ENCODE peak calls at places on chromosomes 3 and 15, in seven cellular contexts. One of them, this sample, is unnamed. For H3K4me1, the result is how much of the 10 kb centered on the place peaks cover.

GRCh38 chr3:104582092-104582491 is 784.6 kb upstream of the ALCAM start:
- DNase-seq in fibroblast of lung: no peak
- DNase-seq in mammary epithelial cell: no peak
- DNase-seq in H1: no peak
- DNase-seq in kidney: no peak
- DNase-seq in tibial nerve: no peak
- DNase-seq in MM.1S: no peak
- DNase-seq in this sample: no peak

GRCh38 chr15:63593705-63594671 is 3.2 kb upstream of the FBXL22 start:
- DNase-seq in fibroblast of lung: no peak
- DNase-seq in mammary epithelial cell: peak
- DNase-seq in H1: no peak
- DNase-seq in kidney: no peak
- DNase-seq in tibial nerve: no peak
- DNase-seq in MM.1S: no peak
- DNase-seq in this sample: no peak

GRCh38 chr15:49135893-49136292 is 19.5 kb downstream of the COPS2 start:
- DNase-seq in fibroblast of lung: peak
- DNase-seq in mammary epithelial cell: peak
- DNase-seq in H1: no peak
- DNase-seq in kidney: no peak
- DNase-seq in tibial nerve: no peak
- DNase-seq in MM.1S: no peak
- DNase-seq in this sample: no peak

GRCh38 chr3:124873241-124873640 is 13.9 kb downstream of the ITGB5 start:
- DNase-seq in fibroblast of lung: no peak
- DNase-seq in mammary epithelial cell: no peak
- DNase-seq in H1: no peak
- DNase-seq in kidney: no peak
- DNase-seq in tibial nerve: no peak
- DNase-seq in MM.1S: no peak
- DNase-seq in this sample: no peak

GRCh38 chr3:114331710-114332109 is 37.9 kb downstream of the TIGIT start:
- DNase-seq in fibroblast of lung: no peak
- DNase-seq in mammary epithelial cell: no peak
- DNase-seq in H1: no peak
- DNase-seq in kidney: no peak
- DNase-seq in tibial nerve: no peak
- DNase-seq in MM.1S: no peak
- DNase-seq in this sample: no peak

GRCh38 chr15:85172846-85173490 is 191.3 kb downstream of the PDE8A start:
- DNase-seq in fibroblast of lung: peak
- DNase-seq in mammary epithelial cell: peak
- DNase-seq in H1: no peak
- DNase-seq in kidney: no peak
- DNase-seq in tibial nerve: no peak
- DNase-seq in MM.1S: no peak
- DNase-seq in this sample: no peak

GRCh38 chr3:55636300-55637195 is 149.4 kb upstream of the WNT5A start:
- DNase-seq in fibroblast of lung: no peak
- DNase-seq in mammary epithelial cell: no peak
- DNase-seq in H1: no peak
- DNase-seq in kidney: no peak
- DNase-seq in tibial nerve: no peak
- DNase-seq in MM.1S: no peak
- DNase-seq in this sample: no peak

GRCh38 chr3:101292027-101292426 is 28.3 kb downstream of the IMPG2 start:
- DNase-seq in fibroblast of lung: peak
- DNase-seq in mammary epithelial cell: peak
- DNase-seq in H1: no peak
- DNase-seq in kidney: no peak
- DNase-seq in tibial nerve: no peak
- DNase-seq in MM.1S: no peak
- DNase-seq in this sample: no peak

GRCh38 chr15:44137750-44138149 is 57.3 kb downstream of the FRMD5 start:
- DNase-seq in fibroblast of lung: no peak
- DNase-seq in mammary epithelial cell: peak
- DNase-seq in H1: no peak
- DNase-seq in kidney: no peak
- DNase-seq in tibial nerve: no peak
- DNase-seq in MM.1S: no peak
- DNase-seq in this sample: no peak

GRCh38 chr3:97687734-97688133 is 76.8 kb upstream of the ARL6 start:
- DNase-seq in fibroblast of lung: no peak
- DNase-seq in mammary epithelial cell: peak
- DNase-seq in H1: peak
- DNase-seq in kidney: no peak
- DNase-seq in tibial nerve: no peak
- DNase-seq in MM.1S: no peak
- DNase-seq in this sample: peak

GRCh38 chr15:98881526-98882517 is 125.8 kb downstream of the PGPEP1L start:
- DNase-seq in fibroblast of lung: peak
- DNase-seq in mammary epithelial cell: peak
- DNase-seq in H1: no peak
- DNase-seq in kidney: no peak
- DNase-seq in tibial nerve: no peak
- DNase-seq in MM.1S: peak
- DNase-seq in this sample: no peak

GRCh38 chr15:31365655-31366127 is 39.1 kb downstream of the KLF13 start:
- DNase-seq in fibroblast of lung: peak
- DNase-seq in mammary epithelial cell: peak
- DNase-seq in H1: peak
- DNase-seq in kidney: peak
- DNase-seq in tibial nerve: peak
- DNase-seq in MM.1S: no peak
- DNase-seq in this sample: peak

GRCh38 chr15:95304116-95304873 is 1026.2 kb upstream of the NR2F2 start:
- DNase-seq in fibroblast of lung: peak
- DNase-seq in mammary epithelial cell: no peak
- DNase-seq in H1: no peak
- DNase-seq in kidney: no peak
- DNase-seq in tibial nerve: no peak
- DNase-seq in MM.1S: no peak
- DNase-seq in this sample: no peak

GRCh38 chr3:115580566-115580965 is 42.7 kb upstream of the GAP43 start:
- DNase-seq in fibroblast of lung: no peak
- DNase-seq in mammary epithelial cell: no peak
- DNase-seq in H1: no peak
- DNase-seq in kidney: no peak
- DNase-seq in tibial nerve: no peak
- DNase-seq in MM.1S: no peak
- DNase-seq in this sample: no peak

GRCh38 chr3:173395412-173396181 is 1.9 kb upstream of the NLGN1 start:
- DNase-seq in fibroblast of lung: peak
- DNase-seq in mammary epithelial cell: peak
- DNase-seq in H1: peak
- DNase-seq in kidney: peak
- DNase-seq in tibial nerve: peak
- DNase-seq in MM.1S: peak
- DNase-seq in this sample: peak

GRCh38 chr15:101773496-101774100 is 29.7 kb upstream of the OR4F6 start:
- DNase-seq in fibroblast of lung: no peak
- DNase-seq in mammary epithelial cell: no peak
- DNase-seq in H1: no peak
- DNase-seq in kidney: peak
- DNase-seq in tibial nerve: no peak
- DNase-seq in MM.1S: peak
- DNase-seq in this sample: no peak

GRCh38 chr15:91520848-91521247 is 332.7 kb upstream of the SLCO3A1 start:
- DNase-seq in fibroblast of lung: no peak
- DNase-seq in mammary epithelial cell: no peak
- DNase-seq in H1: no peak
- DNase-seq in kidney: no peak
- DNase-seq in tibial nerve: no peak
- DNase-seq in MM.1S: no peak
- DNase-seq in this sample: no peak

GRCh38 chr3:46368569-46368968 is 2.2 kb upstream of the CCR5 start:
- DNase-seq in fibroblast of lung: no peak
- DNase-seq in mammary epithelial cell: no peak
- DNase-seq in H1: peak
- DNase-seq in kidney: peak
- DNase-seq in tibial nerve: no peak
- DNase-seq in MM.1S: peak
- DNase-seq in this sample: peak

GRCh38 chr3:141485578-141486415 is 1.0 kb upstream of the RASA2 start:
- DNase-seq in fibroblast of lung: peak
- DNase-seq in mammary epithelial cell: peak
- DNase-seq in H1: no peak
- DNase-seq in kidney: no peak
- DNase-seq in tibial nerve: no peak
- DNase-seq in MM.1S: no peak
- DNase-seq in this sample: no peak

GRCh38 chr15:49313650-49314049 is 109.4 kb upstream of the FGF7 start:
- DNase-seq in fibroblast of lung: peak
- DNase-seq in mammary epithelial cell: peak
- DNase-seq in H1: no peak
- DNase-seq in kidney: no peak
- DNase-seq in tibial nerve: no peak
- DNase-seq in MM.1S: no peak
- DNase-seq in this sample: no peak

GRCh38 chr15:55696221-55696620 is 46.7 kb downstream of the PRTG start:
- DNase-seq in fibroblast of lung: no peak
- DNase-seq in mammary epithelial cell: no peak
- DNase-seq in H1: no peak
- DNase-seq in kidney: no peak
- DNase-seq in tibial nerve: no peak
- DNase-seq in MM.1S: no peak
- DNase-seq in this sample: no peak

GRCh38 chr3:164524201-164524600 is 554.1 kb downstream of the SI start:
- DNase-seq in fibroblast of lung: no peak
- DNase-seq in mammary epithelial cell: no peak
- DNase-seq in H1: no peak
- DNase-seq in kidney: no peak
- DNase-seq in tibial nerve: no peak
- DNase-seq in MM.1S: no peak
- DNase-seq in this sample: no peak

GRCh38 chr15:36400936-36401585 is 178.4 kb upstream of the CDIN1 start:
- DNase-seq in fibroblast of lung: no peak
- DNase-seq in mammary epithelial cell: no peak
- DNase-seq in H1: no peak
- DNase-seq in kidney: no peak
- DNase-seq in tibial nerve: no peak
- DNase-seq in MM.1S: peak
- DNase-seq in this sample: no peak

GRCh38 chr3:81910244-81910852 is 148.9 kb upstream of the GBE1 start:
- DNase-seq in fibroblast of lung: peak
- DNase-seq in mammary epithelial cell: peak
- DNase-seq in H1: no peak
- DNase-seq in kidney: no peak
- DNase-seq in tibial nerve: no peak
- DNase-seq in MM.1S: peak
- DNase-seq in this sample: peak

GRCh38 chr15:63274427-63274826 is 3.0 kb upstream of the APH1B start:
- DNase-seq in fibroblast of lung: no peak
- DNase-seq in mammary epithelial cell: no peak
- DNase-seq in H1: no peak
- DNase-seq in kidney: no peak
- DNase-seq in tibial nerve: no peak
- DNase-seq in MM.1S: no peak
- DNase-seq in this sample: no peak

GRCh38 chr3:192675958-192676649 is 51.2 kb downstream of the FGF12 start:
- DNase-seq in fibroblast of lung: no peak
- DNase-seq in mammary epithelial cell: no peak
- DNase-seq in H1: no peak
- DNase-seq in kidney: no peak
- DNase-seq in tibial nerve: no peak
- DNase-seq in MM.1S: no peak
- DNase-seq in this sample: no peak
- H3K4me1 ChIP-seq in fibroblast of lung: under half
- H3K4me1 ChIP-seq in mammary epithelial cell: under half
- H3K4me1 ChIP-seq in H1: under half
- H3K4me1 ChIP-seq in kidney: under half
- H3K4me1 ChIP-seq in tibial nerve: under half
- H3K4me1 ChIP-seq in MM.1S: under half
- H3K4me1 ChIP-seq in this sample: under half

DNA sequence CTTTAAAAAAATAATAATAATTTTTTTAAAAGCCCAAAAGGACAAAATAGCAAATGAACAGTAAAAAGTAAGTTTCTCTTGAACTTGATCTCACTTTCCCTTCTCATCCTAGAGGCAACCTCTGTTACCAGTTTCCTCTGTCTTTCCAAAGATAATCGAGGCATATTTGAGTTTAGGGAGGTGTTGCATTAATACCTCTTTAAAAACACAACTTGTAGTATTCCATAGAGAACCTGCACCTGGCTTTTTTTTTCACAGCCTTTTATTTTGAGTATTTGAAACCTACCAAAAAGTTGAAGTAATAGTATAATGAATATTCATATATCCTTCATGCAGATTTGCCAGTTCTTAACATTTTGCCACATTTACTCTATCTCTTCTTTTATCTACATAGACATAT is 9.1 kb downstream of the CSK start:
- DNase-seq in fibroblast of lung: no peak
- DNase-seq in mammary epithelial cell: no peak
- DNase-seq in H1: no peak
- DNase-seq in kidney: no peak
- DNase-seq in tibial nerve: no peak
- DNase-seq in MM.1S: no peak
- DNase-seq in this sample: no peak
- H3K4me1 ChIP-seq in fibroblast of lung: under half
- H3K4me1 ChIP-seq in mammary epithelial cell: under half
- H3K4me1 ChIP-seq in H1: under half
- H3K4me1 ChIP-seq in kidney: under half
- H3K4me1 ChIP-seq in tibial nerve: under half
- H3K4me1 ChIP-seq in MM.1S: half or more
- H3K4me1 ChIP-seq in this sample: half or more

GRCh38 chr15:73924258-73924921 is 1.9 kb upstream of the LOXL1 start:
- DNase-seq in fibroblast of lung: peak
- DNase-seq in mammary epithelial cell: peak
- DNase-seq in H1: no peak
- DNase-seq in kidney: peak
- DNase-seq in tibial nerve: no peak
- DNase-seq in MM.1S: no peak
- DNase-seq in this sample: no peak
- H3K4me1 ChIP-seq in fibroblast of lung: half or more
- H3K4me1 ChIP-seq in mammary epithelial cell: under half
- H3K4me1 ChIP-seq in H1: under half
- H3K4me1 ChIP-seq in kidney: under half
- H3K4me1 ChIP-seq in tibial nerve: under half
- H3K4me1 ChIP-seq in MM.1S: under half
- H3K4me1 ChIP-seq in this sample: under half

DNA sequence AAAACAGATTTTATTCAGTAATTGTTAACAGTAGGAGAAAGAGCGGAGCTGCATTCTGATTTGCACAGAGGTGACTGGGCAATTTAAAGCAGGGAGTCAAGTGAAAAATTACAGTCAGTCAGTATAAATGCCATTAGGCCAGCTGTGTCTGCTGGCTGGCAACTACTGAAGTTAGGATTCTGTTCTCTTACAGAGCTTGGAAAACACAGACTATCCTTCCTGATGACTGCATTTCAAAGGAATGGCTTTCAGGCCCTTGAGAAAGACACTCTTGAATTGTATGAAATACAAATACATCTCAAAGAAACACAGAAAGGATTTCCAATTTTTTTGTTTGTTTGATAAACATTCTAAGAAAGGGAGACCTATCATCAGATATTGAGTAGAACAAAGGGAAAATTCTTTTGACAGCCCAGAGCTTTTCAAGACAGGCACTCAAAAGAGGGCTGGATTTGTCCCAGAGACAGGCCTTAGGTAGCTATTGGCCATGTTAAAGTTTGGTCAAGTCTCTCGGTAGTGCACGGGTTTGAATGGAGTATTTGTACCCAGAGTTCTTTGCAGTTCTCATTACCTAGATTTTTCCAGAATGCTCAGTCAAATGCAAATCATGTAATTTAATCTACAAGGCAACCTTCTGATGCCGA is 551.2 kb upstream of the CCDC54 start:
- DNase-seq in fibroblast of lung: peak
- DNase-seq in mammary epithelial cell: peak
- DNase-seq in H1: no peak
- DNase-seq in kidney: no peak
- DNase-seq in tibial nerve: no peak
- DNase-seq in MM.1S: no peak
- DNase-seq in this sample: no peak
- H3K4me1 ChIP-seq in fibroblast of lung: under half
- H3K4me1 ChIP-seq in mammary epithelial cell: under half
- H3K4me1 ChIP-seq in H1: under half
- H3K4me1 ChIP-seq in kidney: under half
- H3K4me1 ChIP-seq in tibial nerve: under half
- H3K4me1 ChIP-seq in MM.1S: under half
- H3K4me1 ChIP-seq in this sample: under half

This sample was measured in NT2/D1.